ENCODE peak calls at places on chromosomes 5 and 9, in four cellular contexts. One of them, this sample, is unnamed.
A peak's percentile ranks its signal among the peaks of the same experiment; 100 is the strongest.

GRCh38 chr9:92992549-92992948 is 45.2 kb downstream of the FGD3 start:
- DNase-seq in right lobe of liver: no peak
- DNase-seq in left ventricle myocardium superior: no peak
- DNase-seq in GF-D8: no peak
- DNase-seq in this sample: no peak

GRCh38 chr9:10613413-10613812 is 611 bp upstream of the PTPRD start:
- DNase-seq in left ventricle myocardium superior: no peak
- DNase-seq in right lobe of liver: no peak
- DNase-seq in GF-D8: no peak
- DNase-seq in this sample: no peak

GRCh38 chr9:69174645-69175487 is 789 bp downstream of the TJP2 start:
- DNase-seq in right lobe of liver: peak; percentile 55
- DNase-seq in left ventricle myocardium superior: peak; percentile 39
- DNase-seq in GF-D8: no peak
- DNase-seq in this sample: no peak

GRCh38 chr5:78805474-78806124 is 157.0 kb upstream of the LHFPL2 start:
- DNase-seq in left ventricle myocardium superior: no peak
- DNase-seq in GF-D8: no peak
- DNase-seq in right lobe of liver: no peak
- DNase-seq in this sample: no peak

GRCh38 chr9:2157277-2158105 is 142.3 kb downstream of the SMARCA2 start:
- DNase-seq in right lobe of liver: no peak
- DNase-seq in left ventricle myocardium superior: peak; percentile 51
- DNase-seq in GF-D8: peak; percentile 43
- DNase-seq in this sample: no peak

GRCh38 chr9:32899181-32899580 is 102.2 kb downstream of the APTX start:
- DNase-seq in right lobe of liver: no peak
- DNase-seq in GF-D8: no peak
- DNase-seq in left ventricle myocardium superior: no peak
- DNase-seq in this sample: peak; percentile 66

GRCh38 chr5:114412509-114413171 is 50.8 kb downstream of the KCNN2 start:
- DNase-seq in GF-D8: no peak
- DNase-seq in right lobe of liver: no peak
- DNase-seq in left ventricle myocardium superior: no peak
- DNase-seq in this sample: peak; percentile 94

GRCh38 chr5:149325166-149325735 is 20.0 kb upstream of the GRPEL2 start:
- DNase-seq in left ventricle myocardium superior: no peak
- DNase-seq in GF-D8: no peak
- DNase-seq in right lobe of liver: no peak
- DNase-seq in this sample: no peak

GRCh38 chr9:2241461-2241874 is 226.3 kb downstream of the SMARCA2 start:
- DNase-seq in right lobe of liver: no peak
- DNase-seq in GF-D8: no peak
- DNase-seq in left ventricle myocardium superior: peak; percentile 44
- DNase-seq in this sample: no peak

GRCh38 chr5:177350776-177351391 is 584 bp downstream of the LMAN2 start:
- DNase-seq in GF-D8: no peak
- DNase-seq in right lobe of liver: no peak
- DNase-seq in left ventricle myocardium superior: peak; percentile 30
- DNase-seq in this sample: no peak

GRCh38 chr9:31355965-31356364 is 1028.5 kb upstream of the ACO1 start:
- DNase-seq in GF-D8: no peak
- DNase-seq in left ventricle myocardium superior: no peak
- DNase-seq in right lobe of liver: no peak
- DNase-seq in this sample: no peak

GRCh38 chr5:129172561-129172960 is 78.0 kb downstream of the ISOC1 start:
- DNase-seq in left ventricle myocardium superior: no peak
- DNase-seq in GF-D8: no peak
- DNase-seq in right lobe of liver: no peak
- DNase-seq in this sample: no peak

GRCh38 chr5:140381351-140381750 is 20.3 kb upstream of the ANKHD1 start:
- DNase-seq in right lobe of liver: no peak
- DNase-seq in left ventricle myocardium superior: no peak
- DNase-seq in GF-D8: no peak
- DNase-seq in this sample: no peak

GRCh38 chr5:1008451-1009358 is at the start of gene NKD2:
- DNase-seq in right lobe of liver: peak; percentile 45
- DNase-seq in left ventricle myocardium superior: peak; percentile 75
- DNase-seq in GF-D8: no peak
- DNase-seq in this sample: no peak

GRCh38 chr5:2865856-2866546 is 114.5 kb upstream of the IRX2 start:
- DNase-seq in right lobe of liver: no peak
- DNase-seq in GF-D8: no peak
- DNase-seq in left ventricle myocardium superior: no peak
- DNase-seq in this sample: no peak

GRCh38 chr5:167633931-167634341 is 657.5 kb upstream of the WWC1 start:
- DNase-seq in GF-D8: no peak
- DNase-seq in right lobe of liver: no peak
- DNase-seq in left ventricle myocardium superior: no peak
- DNase-seq in this sample: no peak

GRCh38 chr5:2895876-2896275 is 144.4 kb upstream of the IRX2 start:
- DNase-seq in left ventricle myocardium superior: no peak
- DNase-seq in GF-D8: no peak
- DNase-seq in right lobe of liver: peak; percentile 13
- DNase-seq in this sample: no peak

GRCh38 chr9:129139993-129140396 is 28.8 kb downstream of the PTPA start:
- DNase-seq in left ventricle myocardium superior: peak; percentile 90
- DNase-seq in right lobe of liver: peak; percentile 89
- DNase-seq in GF-D8: peak; percentile 90
- DNase-seq in this sample: peak; percentile 72

GRCh38 chr9:97109194-97109811 is 70.4 kb upstream of the CTSV start:
- DNase-seq in GF-D8: peak; percentile 4
- DNase-seq in left ventricle myocardium superior: peak; percentile 37
- DNase-seq in right lobe of liver: no peak
- DNase-seq in this sample: no peak

GRCh38 chr9:87340391-87340790 is 157.3 kb upstream of the DAPK1 start:
- DNase-seq in left ventricle myocardium superior: no peak
- DNase-seq in GF-D8: no peak
- DNase-seq in right lobe of liver: no peak
- DNase-seq in this sample: no peak

GRCh38 chr9:112002131-112002846 is 105.7 kb downstream of the UGCG start:
- DNase-seq in left ventricle myocardium superior: no peak
- DNase-seq in GF-D8: no peak
- DNase-seq in right lobe of liver: no peak
- DNase-seq in this sample: no peak

GRCh38 chr5:167982-168660 is 23.2 kb upstream of the LRRC14B start:
- DNase-seq in GF-D8: no peak
- DNase-seq in right lobe of liver: peak; percentile 28
- DNase-seq in left ventricle myocardium superior: no peak
- DNase-seq in this sample: no peak

GRCh38 chr9:35481347-35481975 is 8.4 kb upstream of the RUSC2 start:
- DNase-seq in left ventricle myocardium superior: no peak
- DNase-seq in GF-D8: no peak
- DNase-seq in right lobe of liver: peak; percentile 73
- DNase-seq in this sample: no peak

GRCh38 chr5:6280425-6281100 is 97.8 kb downstream of the MED10 start:
- DNase-seq in right lobe of liver: peak; percentile 74
- DNase-seq in GF-D8: no peak
- DNase-seq in left ventricle myocardium superior: no peak
- DNase-seq in this sample: no peak

GRCh38 chr5:161414037-161414436 is 132.5 kb downstream of the GABRB2 start:
- DNase-seq in GF-D8: no peak
- DNase-seq in left ventricle myocardium superior: no peak
- DNase-seq in right lobe of liver: no peak
- DNase-seq in this sample: no peak

GRCh38 chr9:70044450-70045307 is 1.0 kb downstream of the MAMDC2 start:
- DNase-seq in GF-D8: no peak
- DNase-seq in right lobe of liver: no peak
- DNase-seq in left ventricle myocardium superior: peak; percentile 45
- DNase-seq in this sample: no peak

GRCh38 chr9:107173422-107174180 is 109.5 kb upstream of the RAD23B start:
- DNase-seq in left ventricle myocardium superior: no peak
- DNase-seq in GF-D8: no peak
- DNase-seq in right lobe of liver: no peak
- DNase-seq in this sample: no peak

GRCh38 chr9:80619356-80619755 is 1047.6 kb downstream of the TLE4 start:
- DNase-seq in GF-D8: no peak
- DNase-seq in left ventricle myocardium superior: no peak
- DNase-seq in right lobe of liver: no peak
- DNase-seq in this sample: no peak

GRCh38 chr5:59157001-59157527 is 574.2 kb downstream of the RAB3C start:
- DNase-seq in GF-D8: no peak
- DNase-seq in left ventricle myocardium superior: no peak
- DNase-seq in right lobe of liver: no peak
- DNase-seq in this sample: no peak

GRCh38 chr5:133384903-133385302 is 227.4 kb downstream of the FSTL4 start:
- DNase-seq in left ventricle myocardium superior: no peak
- DNase-seq in right lobe of liver: no peak
- DNase-seq in GF-D8: no peak
- DNase-seq in this sample: no peak

GRCh38 chr5:124963236-124963929 is 216.9 kb upstream of the ZNF608 start:
- DNase-seq in GF-D8: no peak
- DNase-seq in left ventricle myocardium superior: no peak
- DNase-seq in right lobe of liver: no peak
- DNase-seq in this sample: peak; percentile 40